ENCODE peak calls at places on chromosomes 7 and 10, in five cellular contexts. G is neuronal stem cell, O is H9, K is trophoblast cell, Y is H1. F is an unnamed sample.

GRCh38 chr7:103824251-103824650 is 165.2 kb downstream of the RELN start:
- DNase-seq in G (no peak), O (no peak), K (no peak), Y (no peak), F (no peak)

GRCh38 chr7:66380285-66380888 is 175.3 kb downstream of the TPST1 start:
- DNase-seq in G (no peak), O (no peak), K (peak), Y (no peak), F (peak)

GRCh38 chr10:130456616-130457015 is 320.4 kb downstream of the GLRX3 start:
- DNase-seq in G (no peak), O (peak), K (no peak), Y (peak), F (no peak)

GRCh38 chr10:79293841-79294705 is 53.2 kb upstream of the PPIF start:
- DNase-seq in G (no peak), O (no peak), K (peak), Y (no peak), F (peak)

GRCh38 chr7:40306596-40306995 is 171.8 kb downstream of the SUGCT start:
- DNase-seq in G (no peak), O (no peak), K (no peak), Y (no peak), F (peak)

GRCh38 chr7:104008107-104008506 is 18.6 kb upstream of the RELN start:
- DNase-seq in G (no peak), O (no peak), K (no peak), Y (no peak), F (no peak)

GRCh38 chr10:124450010-124450782 is at the start of gene NKX1-2:
- DNase-seq in G (peak), O (peak), K (no peak), Y (peak), F (no peak)

GRCh38 chr10:43061764-43062163 is 15.1 kb upstream of the RET start:
- DNase-seq in G (no peak), O (no peak), K (peak), Y (no peak), F (peak)

GRCh38 chr10:29132821-29133156 is 156.1 kb upstream of the LYZL1 start:
- DNase-seq in G (no peak), O (no peak), K (no peak), Y (no peak), F (no peak)

GRCh38 chr10:34504534-34504933 is 310.6 kb downstream of the PARD3 start:
- DNase-seq in G (no peak), O (no peak), K (peak), Y (no peak), F (peak)

GRCh38 chr10:84328303-84329093 is at the start of gene CCSER2:
- DNase-seq in G (peak), O (peak), K (peak), Y (peak), F (peak)

GRCh38 chr7:83267141-83267631 is 104.5 kb upstream of the PCLO start:
- DNase-seq in G (no peak), O (no peak), K (no peak), Y (no peak), F (peak)

DNA sequence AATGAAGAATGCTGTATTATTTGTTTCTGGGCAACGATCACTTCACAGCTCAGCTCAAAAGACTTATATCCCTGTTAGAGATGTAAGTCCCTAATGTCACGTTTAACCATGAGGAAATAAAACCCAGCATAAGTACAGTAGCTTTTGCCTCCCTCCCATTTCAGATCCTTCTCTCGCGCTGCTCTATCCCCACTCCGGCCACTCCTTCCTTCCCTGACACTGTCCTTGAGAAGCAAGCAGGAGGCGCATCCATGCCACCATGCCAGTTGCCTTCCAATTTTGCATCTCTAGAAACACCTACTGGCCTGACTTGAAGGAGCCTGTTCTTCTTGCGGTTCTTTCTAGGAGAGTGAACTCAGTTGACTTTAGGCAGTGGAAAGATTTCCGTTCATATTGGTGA is 1.2 kb downstream of the FAM180A start:
- DNase-seq in G (no peak), O (no peak), K (no peak), Y (no peak), F (no peak)
- H3K4ac ChIP-seq in G (no peak), O (no peak), K (no peak), Y (no peak), F (no peak)

GRCh38 chr10:63901916-63902315 is 380.7 kb downstream of the REEP3 start:
- DNase-seq in G (no peak), O (no peak), K (peak), Y (no peak), F (no peak)
- H2BK12ac ChIP-seq in G (no peak), O (no peak), K (no peak), Y (no peak), F (no peak)

GRCh38 chr10:100969175-100970075 is at the start of gene SEMA4G:
- DNase-seq in G (peak), O (peak), K (peak), Y (peak), F (peak)
- H3K4ac ChIP-seq in G (peak), O (no peak), K (peak), Y (peak), F (peak)

GRCh38 chr10:93211989-93212388 is 138.3 kb downstream of the CYP26A1 start:
- DNase-seq in G (no peak), O (no peak), K (no peak), Y (no peak), F (no peak)
- H2BK12ac ChIP-seq in G (no peak), O (no peak), K (no peak), Y (peak), F (no peak)

DNA sequence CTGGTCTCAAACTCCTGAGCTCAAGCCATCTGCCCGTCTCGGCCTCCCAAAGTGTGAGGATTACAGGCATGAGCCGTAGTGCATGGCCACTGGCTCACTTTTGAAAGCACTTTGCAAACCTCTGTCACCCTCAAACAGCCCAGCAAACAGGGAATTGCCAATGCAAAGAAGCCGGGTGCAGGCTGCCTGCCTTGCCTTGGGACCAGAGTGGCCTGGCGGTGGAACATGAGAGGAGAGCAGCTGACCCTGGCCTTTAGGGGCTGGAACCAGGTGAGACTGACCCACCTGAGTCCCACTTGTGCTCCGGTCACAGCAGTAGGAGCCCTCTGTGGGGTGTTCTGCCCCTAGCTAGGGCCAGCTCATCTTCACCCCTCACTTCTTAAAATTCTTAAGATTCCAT is 237.1 kb upstream of the GALNT17 start:
- DNase-seq in G (no peak), O (peak), K (no peak), Y (peak), F (no peak)
- H3K4ac ChIP-seq in G (no peak), O (peak), K (no peak), Y (peak), F (no peak)

DNA sequence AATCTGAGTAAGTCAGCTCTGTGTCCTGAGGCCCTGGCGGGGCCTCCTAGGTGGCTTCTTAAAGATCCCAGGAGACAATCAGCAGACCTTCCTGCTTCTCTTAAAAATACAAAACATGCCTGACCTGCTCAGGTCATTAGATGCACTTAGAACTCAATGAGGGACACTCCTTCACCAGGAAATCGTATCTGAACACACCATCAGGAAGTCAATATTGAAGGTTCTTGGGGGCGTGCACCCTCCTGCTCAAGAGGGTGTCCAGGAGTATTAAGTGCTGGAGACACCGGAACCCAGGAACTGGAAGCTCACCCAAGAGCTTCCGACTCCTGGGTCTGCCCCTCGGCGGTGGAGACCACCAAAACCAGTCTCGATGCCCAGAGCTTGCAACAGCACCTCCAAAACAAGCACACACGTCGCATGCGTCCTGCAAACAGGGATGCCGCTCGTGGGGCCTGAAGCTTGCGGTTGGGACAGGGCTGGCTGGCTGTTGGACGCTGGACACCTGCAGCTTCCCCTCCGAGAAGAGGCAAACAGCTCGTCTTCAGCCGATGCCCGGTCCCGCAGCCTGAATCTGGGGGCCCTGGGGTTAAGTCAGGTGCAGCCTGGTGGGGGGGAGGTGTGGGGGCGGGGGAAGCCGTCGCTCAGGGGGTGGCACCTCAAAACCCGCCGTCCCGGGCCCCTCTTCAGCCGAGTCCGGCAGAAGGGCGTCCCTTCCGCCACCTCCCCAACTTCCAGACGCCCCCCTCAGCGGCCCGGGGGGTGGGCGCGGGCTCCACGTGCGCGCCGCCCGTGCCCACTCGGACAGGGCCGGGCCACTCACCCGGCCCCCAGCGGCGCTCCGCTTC is 722 bp downstream of the RAPGEF5 start:
- DNase-seq in G (no peak), O (peak), K (no peak), Y (peak), F (no peak)
- H2BK12ac ChIP-seq in G (no peak), O (no peak), K (no peak), Y (no peak), F (no peak)

GRCh38 chr7:5424689-5425506 is 1.3 kb upstream of the TNRC18 start:
- DNase-seq in G (no peak), O (no peak), K (peak), Y (no peak), F (peak)
- H3K4ac ChIP-seq in G (peak), O (no peak), K (peak), Y (peak), F (peak)

DNA sequence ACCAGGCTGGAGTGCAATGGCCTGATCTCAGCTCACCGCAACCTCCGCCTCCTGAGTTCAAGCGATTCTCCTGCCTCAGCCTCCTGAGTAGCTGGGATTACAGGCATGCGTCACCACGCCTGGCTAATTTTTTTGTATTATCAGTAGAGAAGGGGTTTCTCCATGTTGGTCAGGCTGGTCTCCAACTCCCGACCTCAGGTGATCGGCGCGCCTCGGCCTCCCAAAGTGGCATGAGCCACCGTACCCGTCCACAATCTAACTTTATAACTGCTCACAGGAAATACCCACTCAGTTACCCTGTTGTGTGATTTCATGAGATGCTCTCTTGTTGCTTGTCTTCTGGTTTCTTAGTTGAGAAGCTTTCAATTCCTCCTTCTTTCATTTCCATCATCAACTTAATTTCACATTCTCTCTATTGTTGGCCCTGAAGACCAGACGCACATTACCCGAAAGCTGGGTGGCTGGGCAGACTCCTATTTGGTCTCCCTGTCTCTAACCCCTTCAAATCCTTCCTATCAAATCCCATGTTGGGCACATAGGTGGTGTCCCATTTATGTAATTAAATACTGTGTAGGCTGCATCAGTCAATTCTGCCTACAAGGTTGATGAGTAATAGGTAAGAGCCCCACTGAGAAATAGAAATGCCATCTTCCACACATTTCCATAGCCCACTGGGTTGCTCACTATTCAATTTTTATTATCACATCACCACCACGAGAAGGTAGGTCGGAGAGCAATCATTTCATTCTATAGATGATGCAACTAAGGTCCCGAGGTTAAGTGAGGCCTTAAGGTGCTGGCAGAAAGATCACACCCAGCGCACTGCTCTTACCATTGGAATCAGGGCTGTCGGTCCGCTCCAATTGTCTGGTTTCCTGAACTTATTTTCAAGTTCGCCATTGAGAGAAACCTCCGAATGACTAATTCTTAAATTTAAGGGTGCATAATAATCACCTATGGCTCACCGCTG is 978 bp upstream of the GSTO2 start:
- DNase-seq in G (no peak), O (no peak), K (peak), Y (no peak), F (no peak)
- H2BK12ac ChIP-seq in G (no peak), O (no peak), K (no peak), Y (no peak), F (no peak)

F was measured in mesenchymal stem cell.